ENCODE peak calls at places on chromosomes 11 and 22, in seven cellular contexts. I is HepG2, Z is HCT116, F is H1, B is K562, R is GM12878, O is SK-N-SH. Y is an unnamed sample.

GRCh38 chr11:70760416-70761020 is 362.2 kb downstream of the CTTN start:
- DNase-seq in I (no peak), O (no peak), Z (no peak), F (no peak), B (no peak), R (no peak), Y (peak)

GRCh38 chr11:959608-960007 is 33.9 kb downstream of the AP2A2 start:
- DNase-seq in F (no peak), I (peak), O (no peak), B (no peak), Z (no peak), R (no peak), Y (no peak)

GRCh38 chr11:19800714-19801519 is 88.3 kb downstream of the NAV2 start:
- DNase-seq in B (no peak), I (no peak), Z (no peak), O (no peak), R (no peak), F (no peak), Y (no peak)

GRCh38 chr22:26672060-26672471 is 14.7 kb downstream of the MIAT start:
- DNase-seq in I (no peak), Z (no peak), F (no peak), O (no peak), R (no peak), B (peak), Y (no peak)

GRCh38 chr22:20811171-20811570 is 37.3 kb downstream of the SERPIND1 start:
- DNase-seq in O (no peak), Z (no peak), B (no peak), F (no peak), R (no peak), I (no peak), Y (no peak)

GRCh38 chr11:31816467-31817053 is 5.4 kb upstream of the PAX6 start:
- DNase-seq in I (no peak), B (peak), R (no peak), F (no peak), O (peak), Z (no peak), Y (no peak)

GRCh38 chr11:105937738-105938137 is 84.3 kb downstream of the MSANTD4 start:
- DNase-seq in O (no peak), I (no peak), F (no peak), Z (peak), R (no peak), B (no peak), Y (no peak)

GRCh38 chr11:36492724-36493304 is 17.3 kb downstream of the TRAF6 start:
- DNase-seq in I (peak), R (no peak), O (peak), B (peak), Z (peak), F (no peak), Y (peak)

GRCh38 chr11:84398017-84398626 is 1112.0 kb upstream of the CCDC90B start:
- DNase-seq in R (no peak), Z (no peak), O (peak), F (no peak), I (peak), B (no peak), Y (peak)

GRCh38 chr11:38718659-38719058 is 2120.6 kb upstream of the RAG2 start:
- DNase-seq in I (no peak), Z (no peak), R (no peak), F (no peak), O (no peak), B (no peak), Y (peak)
- TF ChIP-seq JUND in I (no peak), Z (no peak), R (no peak), F (no peak), O (no peak), B (no peak), Y (no peak)

GRCh38 chr11:126700773-126701554 is 299.6 kb downstream of the KIRREL3 start:
- DNase-seq in Z (no peak), O (no peak), B (no peak), I (no peak), F (no peak), R (peak), Y (no peak)
- TF ChIP-seq JUND in Z (no peak), O (no peak), B (no peak), I (no peak), F (no peak), R (no peak), Y (no peak)

GRCh38 chr11:22926341-22926740 is 66.1 kb upstream of the CCDC179 start:
- DNase-seq in R (no peak), B (no peak), F (no peak), Z (no peak), O (no peak), I (no peak), Y (no peak)

GRCh38 chr11:22927793-22928192 is 67.5 kb upstream of the CCDC179 start:
- DNase-seq in F (no peak), I (no peak), R (no peak), O (no peak), B (no peak), Z (no peak), Y (no peak)

GRCh38 chr11:22920939-22921565 is 60.8 kb upstream of the CCDC179 start:
- DNase-seq in F (peak), O (peak), B (no peak), Z (no peak), R (no peak), I (peak), Y (peak)

GRCh38 chr11:22923561-22923960 is 63.3 kb upstream of the CCDC179 start:
- DNase-seq in I (no peak), Z (no peak), F (no peak), O (no peak), R (no peak), B (no peak), Y (no peak)

GRCh38 chr11:22922672-22923071 is 62.4 kb upstream of the CCDC179 start:
- DNase-seq in F (no peak), I (no peak), O (no peak), B (no peak), Z (no peak), R (no peak), Y (no peak)
- TF ChIP-seq JUND in F (no peak), I (no peak), O (no peak), B (no peak), Z (no peak), R (no peak), Y (no peak)

GRCh38 chr11:112605093-112605666 is 344.5 kb upstream of the PLET1 start:
- DNase-seq in R (no peak), I (no peak), B (no peak), O (no peak), Z (no peak), F (no peak), Y (no peak)
- TF ChIP-seq JUND in R (no peak), I (no peak), B (no peak), O (peak), Z (no peak), F (no peak), Y (no peak)

GRCh38 chr22:18076060-18076497 is 1.7 kb upstream of the PEX26 start:
- DNase-seq in Z (peak), I (peak), F (no peak), R (no peak), O (peak), B (peak), Y (peak)
- TF ChIP-seq JUND in Z (no peak), I (no peak), F (no peak), R (no peak), O (no peak), B (peak), Y (no peak)

DNA sequence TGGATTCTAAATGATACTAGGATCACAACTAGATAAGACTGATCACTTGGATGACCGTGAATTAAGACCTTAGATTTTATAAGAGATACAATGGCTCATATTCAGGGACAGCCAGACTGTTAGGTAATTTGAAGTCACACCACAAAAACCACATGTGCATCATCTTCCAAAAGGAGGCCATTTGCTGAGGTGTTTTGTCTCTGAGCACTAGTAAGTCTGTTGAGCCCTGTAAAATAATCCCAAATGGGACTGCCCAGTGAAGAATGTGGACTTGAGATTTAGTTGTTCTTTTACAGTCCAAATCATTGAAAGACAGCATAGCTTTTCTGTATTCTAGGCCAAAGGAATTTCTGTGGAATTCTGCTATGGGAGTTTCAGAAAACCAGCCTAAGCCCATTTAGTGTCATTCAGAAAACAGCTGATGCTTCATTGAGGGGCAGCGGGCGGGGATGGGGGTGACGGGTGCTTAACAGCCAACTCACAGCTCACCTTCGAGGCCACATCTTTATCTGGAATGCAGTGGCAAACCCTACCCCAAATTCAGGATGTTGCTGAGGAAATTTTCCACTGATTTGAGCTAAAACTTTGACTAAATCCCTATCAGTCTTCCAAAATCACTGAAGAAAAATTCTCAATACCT is 80.1 kb upstream of the BIRC3 start:
- DNase-seq in I (no peak), R (no peak), Z (no peak), B (no peak), O (no peak), F (no peak), Y (no peak)
- TF ChIP-seq JUND in I (no peak), R (no peak), Z (no peak), B (no peak), O (no peak), F (no peak), Y (no peak)

GRCh38 chr11:27413218-27413617 is 50.2 kb upstream of the CCDC34 start:
- DNase-seq in F (no peak), B (no peak), I (no peak), Z (no peak), R (no peak), O (no peak), Y (no peak)

GRCh38 chr11:27414644-27415043 is 51.6 kb upstream of the CCDC34 start:
- DNase-seq in F (no peak), O (no peak), I (no peak), Z (no peak), R (no peak), B (peak), Y (no peak)

GRCh38 chr11:27420722-27421572 is 51.6 kb downstream of the LGR4 start:
- DNase-seq in R (no peak), Z (no peak), B (peak), O (no peak), I (no peak), F (no peak), Y (no peak)

GRCh38 chr11:27420217-27420616 is 52.4 kb downstream of the LGR4 start:
- DNase-seq in Z (no peak), F (no peak), O (no peak), B (peak), R (no peak), I (no peak), Y (no peak)

GRCh38 chr11:27416568-27417176 is 53.7 kb upstream of the CCDC34 start:
- DNase-seq in O (no peak), B (no peak), Z (no peak), I (no peak), F (no peak), R (no peak), Y (peak)
- TF ChIP-seq JUND in O (no peak), B (no peak), Z (no peak), I (no peak), F (no peak), R (no peak), Y (no peak)

GRCh38 chr22:45738206-45738605 is 66.6 kb downstream of the ATXN10 start:
- DNase-seq in R (no peak), B (no peak), F (no peak), O (no peak), I (no peak), Z (no peak), Y (no peak)
- TF ChIP-seq JUND in R (no peak), B (no peak), F (no peak), O (peak), I (no peak), Z (no peak), Y (no peak)